ENCODE peak calls at places on chromosome 4, in four cellular contexts. One of them, this sample, is unnamed.

GRCh38 chr4:123545569-123546122 is 149.1 kb downstream of the SPRY1 start:
- DNase-seq in HepG2: peak
- DNase-seq in GM12878: no peak
- DNase-seq in WTC11: no peak
- DNase-seq in this sample: no peak

GRCh38 chr4:101224358-101225218 is 122.7 kb downstream of the PPP3CA start:
- DNase-seq in HepG2: no peak
- DNase-seq in GM12878: no peak
- DNase-seq in WTC11: no peak
- DNase-seq in this sample: no peak

GRCh38 chr4:4488405-4489404 is 53.1 kb downstream of the STX18 start:
- DNase-seq in GM12878: peak
- DNase-seq in WTC11: peak
- DNase-seq in HepG2: peak
- DNase-seq in this sample: peak

GRCh38 chr4:175511861-175512260 is 300.2 kb downstream of the GPM6A start:
- DNase-seq in HepG2: no peak
- DNase-seq in WTC11: no peak
- DNase-seq in GM12878: no peak
- DNase-seq in this sample: no peak

GRCh38 chr4:81715335-81715734 is 243.6 kb upstream of the RASGEF1B start:
- DNase-seq in WTC11: peak
- DNase-seq in HepG2: no peak
- DNase-seq in GM12878: no peak
- DNase-seq in this sample: no peak

GRCh38 chr4:81084029-81084428 is 53.5 kb downstream of the BMP3 start:
- DNase-seq in HepG2: peak
- DNase-seq in GM12878: no peak
- DNase-seq in WTC11: no peak
- DNase-seq in this sample: no peak

GRCh38 chr4:150875367-150875766 is 139.7 kb downstream of the LRBA start:
- DNase-seq in HepG2: no peak
- DNase-seq in WTC11: no peak
- DNase-seq in GM12878: no peak
- DNase-seq in this sample: no peak

GRCh38 chr4:124262211-124263179 is 450.0 kb downstream of the ANKRD50 start:
- DNase-seq in WTC11: peak
- DNase-seq in HepG2: peak
- DNase-seq in GM12878: peak
- DNase-seq in this sample: peak

GRCh38 chr4:21884615-21885014 is 64.0 kb downstream of the KCNIP4 start:
- DNase-seq in WTC11: no peak
- DNase-seq in GM12878: no peak
- DNase-seq in HepG2: no peak
- DNase-seq in this sample: no peak

GRCh38 chr4:176238157-176238608 is 30.8 kb downstream of the ASB5 start:
- DNase-seq in HepG2: no peak
- DNase-seq in WTC11: no peak
- DNase-seq in GM12878: no peak
- DNase-seq in this sample: no peak

GRCh38 chr4:56654238-56654632 is 26.9 kb downstream of the HOPX start:
- DNase-seq in GM12878: no peak
- DNase-seq in WTC11: no peak
- DNase-seq in HepG2: no peak
- DNase-seq in this sample: no peak

GRCh38 chr4:19823781-19824180 is 427.9 kb upstream of the SLIT2 start:
- DNase-seq in GM12878: no peak
- DNase-seq in HepG2: no peak
- DNase-seq in WTC11: no peak
- DNase-seq in this sample: no peak

GRCh38 chr4:95540227-95540626 is 8.5 kb downstream of the UNC5C start:
- DNase-seq in HepG2: no peak
- DNase-seq in GM12878: no peak
- DNase-seq in WTC11: no peak
- DNase-seq in this sample: no peak

GRCh38 chr4:88938138-88938537 is 118.8 kb downstream of the FAM13A start:
- DNase-seq in GM12878: no peak
- DNase-seq in WTC11: no peak
- DNase-seq in HepG2: no peak
- DNase-seq in this sample: no peak

GRCh38 chr4:38950159-38950558 is 82.0 kb downstream of the TMEM156 start:
- DNase-seq in WTC11: no peak
- DNase-seq in HepG2: no peak
- DNase-seq in GM12878: no peak
- DNase-seq in this sample: no peak

GRCh38 chr4:123547818-123548200 is 151.2 kb downstream of the SPRY1 start:
- DNase-seq in GM12878: no peak
- DNase-seq in WTC11: no peak
- DNase-seq in HepG2: no peak
- DNase-seq in this sample: no peak

GRCh38 chr4:139920552-139920951 is 233.4 kb downstream of the MAML3 start:
- DNase-seq in WTC11: no peak
- DNase-seq in GM12878: no peak
- DNase-seq in HepG2: no peak
- DNase-seq in this sample: no peak

GRCh38 chr4:89469930-89470375 is 162.4 kb upstream of the GPRIN3 start:
- DNase-seq in GM12878: peak
- DNase-seq in WTC11: no peak
- DNase-seq in HepG2: no peak
- DNase-seq in this sample: no peak

GRCh38 chr4:26726655-26727387 is 133.8 kb upstream of the STIM2 start:
- DNase-seq in WTC11: no peak
- DNase-seq in HepG2: no peak
- DNase-seq in GM12878: no peak
- DNase-seq in this sample: no peak

GRCh38 chr4:188722911-188723310 is 583.7 kb downstream of the TRIML1 start:
- DNase-seq in GM12878: no peak
- DNase-seq in HepG2: no peak
- DNase-seq in WTC11: no peak
- DNase-seq in this sample: no peak

GRCh38 chr4:89109841-89110540 is 1.3 kb upstream of the TIGD2 start:
- DNase-seq in HepG2: no peak
- DNase-seq in GM12878: no peak
- DNase-seq in WTC11: no peak
- DNase-seq in this sample: no peak

GRCh38 chr4:76153356-76153755 is 5.2 kb upstream of the NUP54 start:
- DNase-seq in GM12878: no peak
- DNase-seq in WTC11: no peak
- DNase-seq in HepG2: no peak
- DNase-seq in this sample: no peak

GRCh38 chr4:15501941-15502340 is 32.3 kb downstream of the CC2D2A start:
- DNase-seq in HepG2: no peak
- DNase-seq in GM12878: no peak
- DNase-seq in WTC11: no peak
- DNase-seq in this sample: no peak

GRCh38 chr4:66613591-66613990 is 931.7 kb downstream of the CENPC start:
- DNase-seq in WTC11: no peak
- DNase-seq in HepG2: no peak
- DNase-seq in GM12878: no peak
- DNase-seq in this sample: no peak

GRCh38 chr4:76305971-76306881 is at the start of gene STBD1:
- DNase-seq in GM12878: no peak
- DNase-seq in HepG2: peak
- DNase-seq in WTC11: peak
- DNase-seq in this sample: peak

GRCh38 chr4:17189322-17189721 is 290.9 kb upstream of the LDB2 start:
- DNase-seq in GM12878: no peak
- DNase-seq in WTC11: no peak
- DNase-seq in HepG2: no peak
- DNase-seq in this sample: no peak

DNA sequence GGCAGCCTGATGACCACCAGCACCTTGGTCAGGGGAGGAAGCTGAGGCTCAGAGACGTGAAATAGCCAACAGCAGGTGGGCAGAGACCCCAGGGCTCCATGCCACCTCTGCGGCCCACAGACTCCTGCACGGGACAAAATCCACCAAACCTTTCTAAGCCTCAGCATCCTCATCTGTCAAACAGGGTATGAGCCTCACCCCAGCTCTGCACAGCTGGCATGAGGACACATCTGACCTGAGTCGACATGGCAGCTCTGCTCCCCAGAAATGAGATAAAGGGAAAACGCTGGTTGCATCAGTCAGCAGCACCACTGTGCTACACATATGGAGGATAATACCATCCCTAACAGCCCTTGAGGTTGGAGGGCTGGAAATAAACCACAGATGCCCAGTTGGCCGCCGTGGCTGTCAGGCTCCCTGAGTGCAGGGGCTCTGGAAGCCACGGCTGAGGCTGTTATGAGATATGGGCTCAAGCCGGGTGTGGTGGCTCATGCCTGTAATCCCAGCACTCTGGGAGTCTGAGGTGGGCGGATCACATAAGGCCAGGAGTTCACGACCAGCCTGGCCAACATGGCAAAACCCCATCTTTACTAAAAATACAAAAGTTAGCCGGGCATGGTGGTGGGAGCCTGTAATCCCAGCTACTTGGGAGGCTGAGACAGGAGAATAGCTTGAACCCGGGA is 25.0 kb downstream of the C4orf50 start:
- DNase-seq in GM12878: no peak
- DNase-seq in WTC11: no peak
- DNase-seq in HepG2: no peak
- DNase-seq in this sample: no peak
- TF ChIP-seq ETV6 in GM12878: no peak
- TF ChIP-seq ETV6 in WTC11: no peak
- TF ChIP-seq ETV6 in HepG2: no peak
- TF ChIP-seq ETV6 in this sample: no peak

DNA sequence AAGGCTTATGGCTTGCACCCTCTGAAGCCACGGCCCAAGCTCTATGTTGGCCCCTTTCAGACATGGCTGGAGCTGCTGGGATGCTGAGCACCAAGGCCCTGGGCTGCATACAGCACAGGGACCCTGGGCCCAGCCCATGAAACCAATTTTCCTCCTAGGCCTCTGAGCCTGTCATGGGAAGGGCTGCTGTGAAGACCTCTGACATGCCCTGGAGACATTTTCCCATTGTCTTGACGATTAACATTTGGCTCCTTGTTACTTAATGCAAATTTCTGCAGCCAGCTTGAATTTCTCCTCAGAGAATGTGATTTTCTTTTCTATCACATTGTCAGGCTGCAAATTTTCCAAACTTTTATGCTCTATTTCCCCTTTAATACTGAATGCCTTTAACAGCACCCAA is 844.7 kb downstream of the PCDH18 start:
- DNase-seq in WTC11: no peak
- DNase-seq in HepG2: no peak
- DNase-seq in GM12878: no peak
- DNase-seq in this sample: no peak
- TF ChIP-seq ETV6 in WTC11: no peak
- TF ChIP-seq ETV6 in HepG2: no peak
- TF ChIP-seq ETV6 in GM12878: no peak
- TF ChIP-seq ETV6 in this sample: no peak

DNA sequence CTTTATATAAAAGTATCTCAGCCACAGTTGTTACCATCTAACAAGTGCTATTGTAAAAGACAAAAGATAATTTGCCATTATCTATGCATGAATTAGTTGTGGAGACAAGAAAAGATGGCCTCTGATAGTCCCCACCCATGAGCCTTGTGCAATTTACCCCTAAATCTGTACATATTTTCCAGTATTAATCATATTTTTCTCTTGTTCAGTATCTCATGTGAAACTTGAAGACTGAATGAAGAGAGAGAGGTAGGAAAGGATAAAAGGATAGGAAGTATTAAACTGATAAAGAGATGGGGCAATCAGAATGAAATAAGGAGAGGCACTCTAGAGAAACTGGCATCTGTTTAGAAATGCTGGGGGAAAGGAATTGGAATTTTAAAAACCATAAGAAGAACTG is 3.7 kb downstream of the MYOZ2 start:
- DNase-seq in WTC11: no peak
- DNase-seq in HepG2: no peak
- DNase-seq in GM12878: no peak
- DNase-seq in this sample: no peak
- TF ChIP-seq ETV6 in WTC11: no peak
- TF ChIP-seq ETV6 in HepG2: no peak
- TF ChIP-seq ETV6 in GM12878: no peak
- TF ChIP-seq ETV6 in this sample: no peak

DNA sequence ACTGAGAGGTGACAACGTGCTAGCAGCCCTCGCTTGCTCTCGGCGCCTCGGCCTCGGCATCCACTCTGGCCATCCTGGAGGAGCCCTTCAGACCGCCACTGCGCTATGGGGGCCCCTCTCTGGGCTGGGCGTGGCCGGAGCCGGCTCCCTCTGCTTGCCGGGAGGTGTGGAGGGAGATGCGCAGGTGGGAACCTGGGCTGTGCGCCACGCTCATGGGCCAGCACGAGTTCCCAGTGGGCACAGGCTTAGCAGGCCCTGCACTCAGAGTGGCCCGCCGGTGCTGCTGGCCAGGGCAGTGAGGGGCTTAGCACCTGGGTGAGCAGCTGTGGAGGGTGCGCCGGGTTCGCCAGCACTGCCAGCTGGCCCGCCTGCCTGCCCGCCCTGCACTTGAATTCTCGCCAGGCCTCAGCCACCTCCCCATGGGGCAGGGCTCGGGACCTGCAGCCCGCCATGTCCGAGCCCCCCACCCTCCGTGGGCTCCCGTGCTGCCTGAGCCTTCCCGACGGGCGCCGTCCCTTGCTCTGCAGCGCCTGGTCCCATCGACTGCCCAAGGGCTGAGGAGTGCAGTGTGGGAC is 148.0 kb downstream of the RAPGEF2 start:
- DNase-seq in GM12878: no peak
- DNase-seq in WTC11: no peak
- DNase-seq in HepG2: no peak
- DNase-seq in this sample: no peak
- TF ChIP-seq ETV6 in GM12878: no peak
- TF ChIP-seq ETV6 in WTC11: no peak
- TF ChIP-seq ETV6 in HepG2: no peak
- TF ChIP-seq ETV6 in this sample: no peak

This sample was measured in K562.